ENCODE peak calls at places on chromosome 7, in five cellular contexts. I is foreskin fibroblast; N is CD4-positive, alpha-beta T cell; X is neural progenitor cell; Z is activated CD8-positive, alpha-beta T cell treated with anti-CD3 and anti-CD28 coated beads for 36 hours. V is an unnamed sample.

GRCh38 chr7:121081327-121081936 is 92.9 kb downstream of the CPED1 start:
- DNase-seq in I (peak), N (no peak), X (peak), Z (no peak), V (peak)

GRCh38 chr7:91836065-91836368 is 44.5 kb downstream of the MTERF1 start:
- DNase-seq in I (no peak), Z (no peak), N (no peak), X (no peak), V (no peak)

GRCh38 chr7:50366311-50366710 is 61.8 kb downstream of the IKZF1 start:
- DNase-seq in I (no peak), X (no peak), Z (no peak), N (no peak), V (no peak)

GRCh38 chr7:16046045-16046444 is 359.6 kb upstream of the MEOX2 start:
- DNase-seq in I (peak), X (no peak), N (no peak), Z (no peak), V (no peak)

GRCh38 chr7:157596026-157596425 is 259.2 kb downstream of the DNAJB6 start:
- DNase-seq in N (no peak), I (no peak), Z (no peak), X (no peak), V (no peak)

GRCh38 chr7:26319631-26320030 is 28.0 kb downstream of the SNX10 start:
- DNase-seq in N (no peak), I (no peak), Z (no peak), X (no peak), V (no peak)

GRCh38 chr7:85829817-85830432 is 643.1 kb upstream of the SEMA3D start:
- DNase-seq in X (no peak), I (no peak), N (no peak), Z (no peak), V (peak)

GRCh38 chr7:110964770-110965169 is 126.2 kb upstream of the LRRN3 start:
- DNase-seq in N (no peak), Z (no peak), X (no peak), I (no peak), V (no peak)

GRCh38 chr7:84216477-84216876 is 21.9 kb upstream of the SEMA3A start:
- DNase-seq in I (no peak), X (no peak), Z (no peak), N (no peak), V (no peak)

GRCh38 chr7:69192134-69192533 is 406.1 kb upstream of the AUTS2 start:
- DNase-seq in X (no peak), N (no peak), I (no peak), Z (no peak), V (no peak)

GRCh38 chr7:134777470-134777869 is 2.0 kb upstream of the CALD1 start:
- DNase-seq in X (no peak), Z (no peak), N (no peak), I (no peak), V (no peak)

GRCh38 chr7:149598721-149599308 is 101.2 kb upstream of the ZNF746 start:
- DNase-seq in X (peak), Z (peak), N (no peak), I (peak), V (no peak)

GRCh38 chr7:108669958-108670357 is 100.3 kb downstream of the DNAJB9 start:
- DNase-seq in N (no peak), Z (no peak), X (no peak), I (no peak), V (no peak)

GRCh38 chr7:157440346-157441022 is 103.7 kb downstream of the DNAJB6 start:
- DNase-seq in Z (no peak), X (no peak), I (no peak), N (no peak), V (no peak)

GRCh38 chr7:69564454-69565417 is 33.5 kb upstream of the AUTS2 start:
- DNase-seq in I (no peak), X (no peak), Z (no peak), N (no peak), V (no peak)

GRCh38 chr7:36304099-36304425 is 85.6 kb upstream of the ANLN start:
- DNase-seq in Z (no peak), N (no peak), I (no peak), X (no peak), V (no peak)

GRCh38 chr7:19915596-19915995 is 142.2 kb upstream of the TMEM196 start:
- DNase-seq in Z (no peak), X (no peak), N (no peak), I (no peak), V (no peak)

GRCh38 chr7:55570939-55571338 is 1.4 kb downstream of the VOPP1 start:
- DNase-seq in I (peak), N (no peak), Z (no peak), X (no peak), V (no peak)

GRCh38 chr7:6340241-6340640 is 67.8 kb upstream of the CYTH3 start:
- DNase-seq in Z (no peak), N (no peak), I (no peak), X (no peak), V (no peak)

GRCh38 chr7:152382244-152382643 is 53.6 kb downstream of the KMT2C start:
- DNase-seq in Z (peak), N (no peak), X (no peak), I (no peak), V (no peak)

GRCh38 chr7:31228957-31229356 is 111.6 kb downstream of the NEUROD6 start:
- DNase-seq in I (no peak), Z (no peak), X (no peak), N (no peak), V (no peak)

GRCh38 chr7:131057015-131057518 is 270.6 kb upstream of the MKLN1 start:
- DNase-seq in I (peak), Z (no peak), X (no peak), N (no peak), V (peak)

GRCh38 chr7:16801111-16801542 is 3.7 kb downstream of the AGR2 start:
- DNase-seq in X (peak), N (no peak), Z (no peak), I (peak), V (peak)

GRCh38 chr7:105641236-105641810 is 60.0 kb upstream of the EFCAB10 start:
- DNase-seq in Z (no peak), N (no peak), I (no peak), X (no peak), V (no peak)

GRCh38 chr7:47771301-47771989 is 176.8 kb downstream of the PKD1L1 start:
- DNase-seq in Z (no peak), I (no peak), N (no peak), X (no peak), V (no peak)

GRCh38 chr7:27303021-27303420 is 60.4 kb downstream of the EVX1 start:
- DNase-seq in N (no peak), Z (no peak), X (no peak), I (peak), V (no peak)

GRCh38 chr7:28845106-28845505 is 113.0 kb downstream of the TRIL start:
- DNase-seq in Z (no peak), N (no peak), I (no peak), X (no peak), V (no peak)

GRCh38 chr7:42373285-42373684 is 136.3 kb upstream of the GLI3 start:
- DNase-seq in X (no peak), Z (no peak), N (no peak), I (no peak), V (no peak)

GRCh38 chr7:50591098-50591479 is 25.9 kb upstream of the DDC start:
- DNase-seq in N (no peak), Z (no peak), X (no peak), I (no peak), V (no peak)

GRCh38 chr7:143287935-143288826 is at the start of gene CASP2:
- DNase-seq in I (peak), N (peak), Z (peak), X (peak), V (peak)
- TF ChIP-seq CTCF in I (peak), N (peak), Z (no peak), X (peak), V (peak)

DNA sequence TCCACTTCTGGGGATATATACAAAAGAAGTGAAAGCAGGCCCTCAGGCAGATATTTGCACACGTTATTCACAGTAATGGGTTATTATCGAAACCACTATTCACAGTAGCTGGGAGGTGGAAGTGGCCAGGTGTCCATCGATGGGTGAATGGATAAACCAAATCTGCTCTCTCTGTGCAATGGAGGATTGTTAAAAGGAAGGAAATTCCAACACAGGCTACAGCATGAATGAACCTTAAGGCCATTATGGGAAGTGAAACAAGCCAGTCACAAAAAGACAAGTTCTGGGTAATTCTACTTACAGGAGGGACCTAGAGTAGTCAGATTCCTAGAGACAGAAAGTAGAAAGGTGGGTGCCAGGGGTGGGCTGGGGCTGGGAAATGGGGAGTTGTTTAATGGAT is 48.5 kb upstream of the BHLHA15 start:
- DNase-seq in N (no peak), I (no peak), Z (no peak), X (no peak), V (no peak)
- TF ChIP-seq CTCF in N (no peak), I (no peak), Z (no peak), X (no peak), V (no peak)

DNA sequence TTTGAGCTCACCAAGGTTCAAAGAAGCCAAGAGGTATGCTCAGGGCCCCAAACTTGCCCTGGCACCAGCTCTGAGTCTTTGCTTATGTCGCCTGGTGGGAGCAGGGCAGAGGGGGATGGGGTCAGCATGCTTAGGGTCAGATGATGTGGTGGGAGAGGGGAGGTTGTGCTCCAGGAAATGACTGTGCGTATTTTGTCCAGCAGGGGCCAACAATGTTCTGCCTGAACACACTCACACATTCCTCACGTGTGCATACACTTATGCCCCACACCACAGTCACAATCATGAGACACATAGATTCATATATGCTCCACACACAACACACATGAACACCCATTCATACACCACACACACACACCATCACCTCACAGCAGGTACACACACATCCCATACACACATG is 4.4 kb upstream of the RAMP3 start:
- DNase-seq in X (no peak), N (no peak), Z (no peak), I (no peak), V (no peak)
- TF ChIP-seq CTCF in X (no peak), N (no peak), Z (no peak), I (no peak), V (no peak)

GRCh38 chr7:520503-521161 is 986 bp upstream of the PDGFA start:
- DNase-seq in Z (peak), I (no peak), N (no peak), X (peak), V (no peak)

GRCh38 chr7:523436-524336 is 4.0 kb upstream of the PDGFA start:
- DNase-seq in I (no peak), Z (no peak), X (peak), N (no peak), V (no peak)

GRCh38 chr7:521221-522070 is 1.8 kb upstream of the PDGFA start:
- DNase-seq in I (no peak), N (no peak), X (peak), Z (peak), V (no peak)

GRCh38 chr7:522938-523289 is 3.3 kb upstream of the PDGFA start:
- DNase-seq in N (no peak), X (no peak), Z (no peak), I (no peak), V (no peak)

GRCh38 chr7:522071-522937 is 2.7 kb upstream of the PDGFA start:
- DNase-seq in I (no peak), N (no peak), X (peak), Z (peak), V (no peak)
- TF ChIP-seq CTCF in I (no peak), N (no peak), X (no peak), Z (no peak), V (no peak)

GRCh38 chr7:74220229-74220628 is 10.4 kb downstream of the LAT2 start:
- DNase-seq in N (no peak), I (no peak), Z (no peak), X (no peak), V (no peak)
- TF ChIP-seq CTCF in N (no peak), I (no peak), Z (no peak), X (no peak), V (no peak)

GRCh38 chr7:43922726-43923125 is 3.5 kb upstream of the UBE2D4 start:
- DNase-seq in Z (no peak), N (no peak), I (no peak), X (no peak), V (no peak)

GRCh38 chr7:43927810-43928209 is 1.6 kb downstream of the UBE2D4 start:
- DNase-seq in Z (no peak), I (no peak), N (no peak), X (no peak), V (no peak)

GRCh38 chr7:43929529-43930457 is 3.6 kb downstream of the UBE2D4 start:
- DNase-seq in I (no peak), N (no peak), Z (no peak), X (no peak), V (no peak)

GRCh38 chr7:43921423-43921822 is 4.8 kb upstream of the UBE2D4 start:
- DNase-seq in N (no peak), Z (no peak), X (no peak), I (no peak), V (no peak)

DNA sequence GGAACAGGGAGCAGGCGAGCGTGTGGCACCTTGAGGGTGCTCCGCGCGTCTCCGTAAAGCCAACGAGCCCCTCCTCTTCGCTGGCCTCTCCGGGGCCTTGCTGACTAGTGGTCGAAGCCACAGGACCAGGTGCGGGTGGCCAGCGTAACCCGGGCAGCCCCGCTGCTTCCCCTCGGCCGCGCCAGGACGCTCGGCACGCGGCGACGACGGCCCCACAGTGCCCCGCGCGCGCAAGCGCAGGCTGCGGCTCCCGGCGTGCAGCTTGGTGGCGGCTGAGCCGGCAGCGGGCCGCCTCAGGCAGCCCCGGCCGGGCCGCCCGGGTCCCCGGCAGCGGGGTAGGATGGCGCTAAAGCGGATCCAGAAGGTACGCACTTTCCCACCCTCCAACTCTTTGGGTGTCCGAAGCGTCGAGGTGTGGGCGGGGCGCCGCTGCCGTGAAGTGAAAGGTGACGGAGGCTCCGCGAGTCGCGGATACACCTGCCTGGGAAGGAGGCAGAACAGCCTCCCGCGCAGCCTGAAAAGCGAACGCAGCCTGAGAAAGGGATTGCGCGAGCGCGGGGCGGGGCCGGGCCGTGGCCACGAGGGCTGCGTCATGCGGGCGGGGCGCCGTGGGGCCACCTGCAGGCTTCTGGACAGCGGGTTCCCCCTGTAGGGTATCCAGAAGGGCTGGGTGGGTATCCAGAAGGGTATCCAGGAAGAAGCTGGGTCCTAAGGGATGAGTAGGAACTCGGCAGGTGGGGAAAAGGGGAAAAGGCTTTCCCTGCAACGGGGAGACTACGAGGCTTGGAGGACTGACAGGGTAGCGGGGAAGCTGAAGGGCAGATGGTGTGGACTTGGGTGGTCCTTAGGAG is at the start of gene UBE2D4:
- DNase-seq in N (peak), I (peak), Z (peak), X (peak), V (no peak)
- TF ChIP-seq CTCF in N (peak), I (peak), Z (no peak), X (no peak), V (peak)

V was measured in AG09319.